ENCODE peak calls at places on chromosomes 7 and 10, in seven cellular contexts. One of them, this sample, is unnamed.

GRCh38 chr10:70664702-70665195 is 7.6 kb upstream of the ADAMTS14 start:
- DNase-seq in body of pancreas: no peak
- DNase-seq in sigmoid colon: peak; percentile 62
- DNase-seq in colonic mucosa: no peak
- DNase-seq in choroid plexus epithelial cell: peak; percentile 98
- DNase-seq in AG04449: peak; percentile 97
- DNase-seq in fibroblast of lung: peak; percentile 96
- DNase-seq in this sample: peak; percentile 96

GRCh38 chr10:112687647-112688046 is 240.6 kb downstream of the VTI1A start:
- DNase-seq in fibroblast of lung: peak; percentile 78
- DNase-seq in colonic mucosa: no peak
- DNase-seq in AG04449: no peak
- DNase-seq in body of pancreas: no peak
- DNase-seq in sigmoid colon: no peak
- DNase-seq in choroid plexus epithelial cell: peak; percentile 59
- DNase-seq in this sample: peak; percentile 83

GRCh38 chr7:28020302-28020940 is 160.2 kb downstream of the JAZF1 start:
- DNase-seq in fibroblast of lung: peak; percentile 86
- DNase-seq in body of pancreas: peak; percentile 64
- DNase-seq in AG04449: no peak
- DNase-seq in sigmoid colon: peak; percentile 88
- DNase-seq in choroid plexus epithelial cell: peak; percentile 87
- DNase-seq in colonic mucosa: peak; percentile 67
- DNase-seq in this sample: peak; percentile 91

GRCh38 chr10:75335983-75336382 is 65.6 kb downstream of the ZNF503 start:
- DNase-seq in fibroblast of lung: no peak
- DNase-seq in colonic mucosa: no peak
- DNase-seq in sigmoid colon: no peak
- DNase-seq in choroid plexus epithelial cell: no peak
- DNase-seq in body of pancreas: no peak
- DNase-seq in AG04449: no peak
- DNase-seq in this sample: no peak

GRCh38 chr10:49688920-49689319 is 9.5 kb downstream of the C10orf53 start:
- DNase-seq in sigmoid colon: no peak
- DNase-seq in choroid plexus epithelial cell: no peak
- DNase-seq in colonic mucosa: no peak
- DNase-seq in body of pancreas: no peak
- DNase-seq in fibroblast of lung: no peak
- DNase-seq in AG04449: no peak
- DNase-seq in this sample: no peak

GRCh38 chr7:76383089-76383944 is 24.5 kb upstream of the YWHAG start:
- DNase-seq in sigmoid colon: no peak
- DNase-seq in body of pancreas: no peak
- DNase-seq in colonic mucosa: no peak
- DNase-seq in fibroblast of lung: no peak
- DNase-seq in AG04449: no peak
- DNase-seq in choroid plexus epithelial cell: peak; percentile 34
- DNase-seq in this sample: no peak

GRCh38 chr10:71998840-71999194 is 34.6 kb downstream of the CHST3 start:
- DNase-seq in choroid plexus epithelial cell: peak; percentile 75
- DNase-seq in sigmoid colon: peak; percentile 86
- DNase-seq in body of pancreas: peak; percentile 37
- DNase-seq in fibroblast of lung: peak; percentile 77
- DNase-seq in AG04449: peak; percentile 23
- DNase-seq in colonic mucosa: peak; percentile 58
- DNase-seq in this sample: peak; percentile 87

GRCh38 chr7:44761207-44762161 is 12.8 kb downstream of the ZMIZ2 start:
- DNase-seq in choroid plexus epithelial cell: no peak
- DNase-seq in body of pancreas: no peak
- DNase-seq in sigmoid colon: peak; percentile 87
- DNase-seq in colonic mucosa: peak; percentile 90
- DNase-seq in fibroblast of lung: peak; percentile 41
- DNase-seq in AG04449: no peak
- DNase-seq in this sample: peak; percentile 79

GRCh38 chr10:2076528-2076927 is 339.2 kb upstream of the ADARB2 start:
- DNase-seq in choroid plexus epithelial cell: no peak
- DNase-seq in AG04449: no peak
- DNase-seq in sigmoid colon: no peak
- DNase-seq in colonic mucosa: no peak
- DNase-seq in body of pancreas: no peak
- DNase-seq in fibroblast of lung: no peak
- DNase-seq in this sample: no peak

GRCh38 chr10:2077231-2077630 is 339.9 kb upstream of the ADARB2 start:
- DNase-seq in colonic mucosa: no peak
- DNase-seq in sigmoid colon: no peak
- DNase-seq in body of pancreas: no peak
- DNase-seq in fibroblast of lung: no peak
- DNase-seq in AG04449: no peak
- DNase-seq in choroid plexus epithelial cell: no peak
- DNase-seq in this sample: no peak

GRCh38 chr10:2079603-2080078 is 342.3 kb upstream of the ADARB2 start:
- DNase-seq in choroid plexus epithelial cell: no peak
- DNase-seq in colonic mucosa: no peak
- DNase-seq in AG04449: no peak
- DNase-seq in sigmoid colon: no peak
- DNase-seq in body of pancreas: peak; percentile 52
- DNase-seq in fibroblast of lung: no peak
- DNase-seq in this sample: no peak

GRCh38 chr10:2083591-2083990 is 346.3 kb upstream of the ADARB2 start:
- DNase-seq in sigmoid colon: no peak
- DNase-seq in colonic mucosa: no peak
- DNase-seq in choroid plexus epithelial cell: no peak
- DNase-seq in AG04449: no peak
- DNase-seq in body of pancreas: no peak
- DNase-seq in fibroblast of lung: no peak
- DNase-seq in this sample: no peak

GRCh38 chr10:2081501-2081900 is 344.2 kb upstream of the ADARB2 start:
- DNase-seq in colonic mucosa: no peak
- DNase-seq in body of pancreas: no peak
- DNase-seq in AG04449: no peak
- DNase-seq in sigmoid colon: no peak
- DNase-seq in choroid plexus epithelial cell: no peak
- DNase-seq in fibroblast of lung: no peak
- DNase-seq in this sample: no peak
- TF ChIP-seq CTCF in colonic mucosa: no peak
- TF ChIP-seq CTCF in body of pancreas: no peak
- TF ChIP-seq CTCF in AG04449: no peak
- TF ChIP-seq CTCF in sigmoid colon: no peak
- TF ChIP-seq CTCF in choroid plexus epithelial cell: no peak
- TF ChIP-seq CTCF in fibroblast of lung: no peak
- TF ChIP-seq CTCF in this sample: no peak

GRCh38 chr7:5691536-5692090 is 89.8 kb downstream of the RNF216 start:
- DNase-seq in body of pancreas: no peak
- DNase-seq in choroid plexus epithelial cell: peak; percentile 81
- DNase-seq in AG04449: no peak
- DNase-seq in fibroblast of lung: no peak
- DNase-seq in colonic mucosa: no peak
- DNase-seq in sigmoid colon: no peak
- DNase-seq in this sample: no peak

GRCh38 chr7:5693529-5693928 is 87.9 kb downstream of the RNF216 start:
- DNase-seq in fibroblast of lung: peak; percentile 64
- DNase-seq in AG04449: peak; percentile 75
- DNase-seq in sigmoid colon: peak; percentile 82
- DNase-seq in colonic mucosa: no peak
- DNase-seq in body of pancreas: no peak
- DNase-seq in choroid plexus epithelial cell: peak; percentile 73
- DNase-seq in this sample: peak; percentile 76

GRCh38 chr7:5692845-5693278 is 88.6 kb downstream of the RNF216 start:
- DNase-seq in colonic mucosa: no peak
- DNase-seq in AG04449: no peak
- DNase-seq in sigmoid colon: no peak
- DNase-seq in fibroblast of lung: peak; percentile 92
- DNase-seq in body of pancreas: no peak
- DNase-seq in choroid plexus epithelial cell: peak; percentile 62
- DNase-seq in this sample: peak; percentile 63

GRCh38 chr7:5690931-5691461 is 90.5 kb downstream of the RNF216 start:
- DNase-seq in choroid plexus epithelial cell: no peak
- DNase-seq in AG04449: no peak
- DNase-seq in sigmoid colon: peak; percentile 76
- DNase-seq in body of pancreas: peak; percentile 34
- DNase-seq in colonic mucosa: no peak
- DNase-seq in fibroblast of lung: peak; percentile 55
- DNase-seq in this sample: peak; percentile 48

GRCh38 chr7:5692112-5692844 is 89.2 kb downstream of the RNF216 start:
- DNase-seq in body of pancreas: peak; percentile 65
- DNase-seq in colonic mucosa: peak; percentile 54
- DNase-seq in choroid plexus epithelial cell: peak; percentile 97
- DNase-seq in fibroblast of lung: peak; percentile 99
- DNase-seq in AG04449: peak; percentile 98
- DNase-seq in sigmoid colon: peak; percentile 96
- DNase-seq in this sample: peak; percentile 96
- H3K4me3 ChIP-seq in body of pancreas: no peak overlapping the region
- H3K4me3 ChIP-seq in colonic mucosa: no peak overlapping the region
- H3K4me3 ChIP-seq in choroid plexus epithelial cell: peak overlapping the region; percentile 20
- H3K4me3 ChIP-seq in fibroblast of lung: no peak overlapping the region
- H3K4me3 ChIP-seq in AG04449: peak overlapping the region; percentile 38
- H3K4me3 ChIP-seq in sigmoid colon: no peak overlapping the region
- H3K4me3 ChIP-seq in this sample: peak overlapping the region; percentile 5

DNA sequence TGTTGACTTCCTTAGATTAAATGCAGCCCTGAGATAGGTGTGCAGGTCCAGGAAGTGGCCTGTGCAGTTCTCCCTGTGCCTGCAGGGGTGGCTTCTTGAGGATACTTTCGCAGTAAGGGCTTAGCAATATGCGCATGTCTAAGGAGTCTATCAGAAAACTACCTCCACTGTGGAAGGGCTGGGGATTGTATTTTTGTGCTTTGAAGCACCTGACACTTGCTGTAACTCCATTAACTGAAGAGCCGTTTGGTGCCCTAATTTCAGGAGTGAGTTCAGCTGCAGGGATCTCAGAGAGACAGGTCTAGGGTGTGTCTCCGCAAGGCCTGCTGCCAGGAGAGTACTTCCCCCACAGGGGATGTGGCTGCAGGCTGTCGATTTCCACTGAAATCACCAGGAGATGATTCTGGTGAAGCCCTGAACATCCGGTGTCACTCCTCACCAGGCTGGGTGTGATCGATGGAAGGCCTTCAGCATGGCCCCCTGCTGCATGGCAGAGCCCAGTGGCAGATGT is 35.5 kb downstream of the IKZF1 start:
- DNase-seq in AG04449: no peak
- DNase-seq in fibroblast of lung: no peak
- DNase-seq in choroid plexus epithelial cell: no peak
- DNase-seq in sigmoid colon: no peak
- DNase-seq in colonic mucosa: no peak
- DNase-seq in body of pancreas: no peak
- DNase-seq in this sample: no peak
- TF ChIP-seq CTCF in AG04449: no peak
- TF ChIP-seq CTCF in fibroblast of lung: no peak
- TF ChIP-seq CTCF in choroid plexus epithelial cell: no peak
- TF ChIP-seq CTCF in sigmoid colon: no peak
- TF ChIP-seq CTCF in colonic mucosa: no peak
- TF ChIP-seq CTCF in body of pancreas: no peak
- TF ChIP-seq CTCF in this sample: no peak

GRCh38 chr10:1287493-1288480 is 231.6 kb downstream of the WDR37 start:
- DNase-seq in sigmoid colon: no peak
- DNase-seq in choroid plexus epithelial cell: no peak
- DNase-seq in fibroblast of lung: no peak
- DNase-seq in AG04449: no peak
- DNase-seq in colonic mucosa: no peak
- DNase-seq in body of pancreas: no peak
- DNase-seq in this sample: no peak
- H3K4me3 ChIP-seq in sigmoid colon: no peak overlapping the region
- H3K4me3 ChIP-seq in choroid plexus epithelial cell: no peak overlapping the region
- H3K4me3 ChIP-seq in fibroblast of lung: no peak overlapping the region
- H3K4me3 ChIP-seq in AG04449: no peak overlapping the region
- H3K4me3 ChIP-seq in colonic mucosa: no peak overlapping the region
- H3K4me3 ChIP-seq in body of pancreas: no peak overlapping the region
- H3K4me3 ChIP-seq in this sample: no peak overlapping the region

GRCh38 chr7:116861717-116862116 is 670 bp upstream of the CAPZA2 start:
- DNase-seq in colonic mucosa: no peak
- DNase-seq in sigmoid colon: no peak
- DNase-seq in body of pancreas: no peak
- DNase-seq in AG04449: no peak
- DNase-seq in choroid plexus epithelial cell: no peak
- DNase-seq in fibroblast of lung: no peak
- DNase-seq in this sample: no peak

GRCh38 chr7:116864084-116864483 is 1.7 kb downstream of the CAPZA2 start:
- DNase-seq in choroid plexus epithelial cell: no peak
- DNase-seq in body of pancreas: no peak
- DNase-seq in colonic mucosa: no peak
- DNase-seq in AG04449: no peak
- DNase-seq in sigmoid colon: no peak
- DNase-seq in fibroblast of lung: no peak
- DNase-seq in this sample: no peak

GRCh38 chr7:116859323-116859722 is 3.1 kb upstream of the CAPZA2 start:
- DNase-seq in body of pancreas: no peak
- DNase-seq in fibroblast of lung: peak; percentile 92
- DNase-seq in sigmoid colon: no peak
- DNase-seq in colonic mucosa: no peak
- DNase-seq in choroid plexus epithelial cell: peak; percentile 82
- DNase-seq in AG04449: peak; percentile 33
- DNase-seq in this sample: peak; percentile 51

GRCh38 chr7:116863168-116863670 is 832 bp downstream of the CAPZA2 start:
- DNase-seq in choroid plexus epithelial cell: peak; percentile 39
- DNase-seq in sigmoid colon: no peak
- DNase-seq in body of pancreas: peak; percentile 13
- DNase-seq in AG04449: no peak
- DNase-seq in fibroblast of lung: peak; percentile 44
- DNase-seq in colonic mucosa: peak; percentile 28
- DNase-seq in this sample: no peak

GRCh38 chr7:116862234-116863167 is at the start of gene CAPZA2:
- DNase-seq in choroid plexus epithelial cell: peak; percentile 90
- DNase-seq in sigmoid colon: peak; percentile 96
- DNase-seq in fibroblast of lung: peak; percentile 89
- DNase-seq in colonic mucosa: peak; percentile 93
- DNase-seq in AG04449: peak; percentile 16
- DNase-seq in body of pancreas: peak; percentile 94
- DNase-seq in this sample: peak; percentile 90
- TF ChIP-seq CTCF in choroid plexus epithelial cell: peak; percentile 23
- TF ChIP-seq CTCF in sigmoid colon: peak; percentile 18
- TF ChIP-seq CTCF in fibroblast of lung: peak; percentile 18
- TF ChIP-seq CTCF in colonic mucosa: no peak
- TF ChIP-seq CTCF in AG04449: peak; percentile 44
- TF ChIP-seq CTCF in body of pancreas: peak; percentile 21
- TF ChIP-seq CTCF in this sample: no peak

GRCh38 chr10:24256619-24257018 is 47.7 kb downstream of the KIAA1217 start:
- DNase-seq in body of pancreas: no peak
- DNase-seq in sigmoid colon: no peak
- DNase-seq in colonic mucosa: no peak
- DNase-seq in choroid plexus epithelial cell: peak; percentile 28
- DNase-seq in AG04449: no peak
- DNase-seq in fibroblast of lung: no peak
- DNase-seq in this sample: no peak
- H3K4me3 ChIP-seq in body of pancreas: no peak overlapping the region
- H3K4me3 ChIP-seq in sigmoid colon: no peak overlapping the region
- H3K4me3 ChIP-seq in colonic mucosa: no peak overlapping the region
- H3K4me3 ChIP-seq in choroid plexus epithelial cell: no peak overlapping the region
- H3K4me3 ChIP-seq in AG04449: no peak overlapping the region
- H3K4me3 ChIP-seq in fibroblast of lung: no peak overlapping the region
- H3K4me3 ChIP-seq in this sample: no peak overlapping the region